ENCODE peak calls at places on chromosome 22, in nine cellular contexts. C, K, J, L, I, N, P, U and F are unnamed samples.

GRCh38 chr22:37048133-37048532 is 3.4 kb upstream of the KCTD17 start:
- DNase-seq in C (peak), K (no peak), J (no peak), L (no peak), I (no peak), N (no peak), P (no peak), U (no peak), F (no peak)

GRCh38 chr22:35547993-35548761 is 7.5 kb downstream of the RASD2 start:
- DNase-seq in C (no peak), K (no peak), J (no peak), L (no peak), I (no peak), N (no peak), P (no peak), U (no peak), F (no peak)

GRCh38 chr22:41387341-41387740 is 5.6 kb downstream of the TEF start:
- DNase-seq in C (no peak), K (no peak), J (no peak), L (no peak), I (no peak), N (no peak), P (no peak), U (no peak), F (no peak)

GRCh38 chr22:19884954-19885751 is 30.5 kb upstream of the GNB1L start:
- DNase-seq in C (peak), K (no peak), J (no peak), L (no peak), I (no peak), N (no peak), P (no peak), U (no peak), F (peak)

GRCh38 chr22:40007826-40008710 is 13.3 kb downstream of the FAM83F start:
- DNase-seq in C (no peak), K (no peak), J (no peak), L (no peak), I (no peak), N (no peak), P (no peak), U (no peak), F (no peak)

GRCh38 chr22:46763051-46763705 is 728 bp downstream of the TBC1D22A start:
- DNase-seq in C (no peak), K (no peak), J (no peak), L (no peak), I (no peak), N (no peak), P (no peak), U (no peak), F (peak)

GRCh38 chr22:40665312-40665711 is 14.0 kb upstream of the MCHR1 start:
- DNase-seq in C (peak), K (no peak), J (no peak), L (no peak), I (no peak), N (no peak), P (no peak), U (no peak), F (peak)

GRCh38 chr22:31893460-31893859 is 50.9 kb upstream of the YWHAH start:
- DNase-seq in C (no peak), K (no peak), J (no peak), L (no peak), I (no peak), N (peak), P (no peak), U (no peak), F (no peak)

GRCh38 chr22:45882881-45883810 is 93.8 kb downstream of the WNT7B start:
- DNase-seq in C (no peak), K (no peak), J (no peak), L (no peak), I (no peak), N (no peak), P (no peak), U (no peak), F (peak)

GRCh38 chr22:20428496-20429253 is 8.9 kb downstream of the SCARF2 start:
- DNase-seq in C (no peak), K (no peak), J (no peak), L (no peak), I (no peak), N (no peak), P (no peak), U (no peak), F (no peak)

GRCh38 chr22:48627203-48627602 is 1200.5 kb downstream of the BRD1 start:
- DNase-seq in C (peak), K (no peak), J (no peak), L (no peak), I (peak), N (peak), P (no peak), U (no peak), F (no peak)

GRCh38 chr22:28711820-28712777 is 29.5 kb downstream of the CHEK2 start:
- DNase-seq in C (peak), K (peak), J (no peak), L (no peak), I (no peak), N (no peak), P (no peak), U (peak), F (peak)

GRCh38 chr22:49286236-49286760 is 541.4 kb downstream of the BRD1 start:
- DNase-seq in C (no peak), K (no peak), J (no peak), L (no peak), I (no peak), N (no peak), P (no peak), U (no peak), F (no peak)

GRCh38 chr22:49203091-49203862 is 624.4 kb downstream of the BRD1 start:
- DNase-seq in C (no peak), K (no peak), J (no peak), L (no peak), I (no peak), N (no peak), P (no peak), U (no peak), F (no peak)

GRCh38 chr22:24542641-24543040 is 12.3 kb downstream of the GUCD1 start:
- DNase-seq in C (no peak), K (no peak), J (peak), L (no peak), I (no peak), N (peak), P (no peak), U (no peak), F (no peak)